ENCODE peak calls at places on chromosomes 6 and 20, in eight cellular contexts. D is uterus, T is testis, Q is Peyer's patch, N is cardiac muscle cell, K is astrocyte, E is left ventricle myocardium inferior, F is bronchial epithelial cell. P is an unnamed sample.

GRCh38 chr20:60816901-60817300 is 435.2 kb upstream of the CDH4 start:
- DNase-seq in K (no peak), N (no peak), E (no peak), Q (no peak), F (no peak), T (no peak), D (no peak), P (no peak)

GRCh38 chr6:170423030-170423429 is 116.5 kb downstream of the FAM120B start:
- DNase-seq in F (no peak), Q (no peak), E (no peak), N (no peak), D (no peak), T (no peak), K (no peak), P (no peak)

GRCh38 chr20:15475483-15475882 is 1097.8 kb downstream of the KIF16B start:
- DNase-seq in N (no peak), E (peak; percentile 33), K (no peak), T (peak; percentile 50), F (peak; percentile 20), Q (no peak), D (no peak), P (no peak)

GRCh38 chr20:2246081-2246491 is 49.7 kb upstream of the TGM3 start:
- DNase-seq in F (no peak), N (no peak), K (peak; percentile 6), E (no peak), T (no peak), D (no peak), Q (no peak), P (no peak)

GRCh38 chr6:158818580-158819212 is 472 bp downstream of the EZR start:
- DNase-seq in N (peak; percentile 69), T (peak; percentile 58), K (peak; percentile 52), F (no peak), D (peak; percentile 56), E (peak; percentile 55), Q (peak; percentile 51), P (no peak)

GRCh38 chr20:46838002-46838401 is 56.6 kb upstream of the EYA2 start:
- DNase-seq in K (no peak), N (no peak), E (no peak), D (no peak), F (no peak), Q (no peak), T (no peak), P (no peak)

GRCh38 chr6:75130784-75131183 is 75.1 kb downstream of the COL12A1 start:
- DNase-seq in F (peak; percentile 16), E (no peak), T (no peak), K (peak; percentile 74), Q (no peak), N (peak; percentile 65), D (no peak), P (no peak)

GRCh38 chr6:127792616-127793015 is 108.2 kb downstream of the THEMIS start:
- DNase-seq in D (no peak), T (no peak), N (no peak), F (no peak), K (no peak), Q (no peak), E (no peak), P (no peak)

GRCh38 chr20:42308980-42309524 is 690.9 kb upstream of the CHD6 start:
- DNase-seq in Q (no peak), N (no peak), D (no peak), T (no peak), F (no peak), K (no peak), E (no peak), P (no peak)

GRCh38 chr6:30886897-30887255 is 2.6 kb downstream of the DDR1 start:
- DNase-seq in K (no peak), T (no peak), N (no peak), Q (no peak), F (no peak), D (no peak), E (no peak), P (no peak)

GRCh38 chr20:50701055-50701963 is 10.0 kb upstream of the RIPOR3 start:
- DNase-seq in N (no peak), Q (no peak), T (no peak), D (no peak), E (no peak), K (no peak), F (no peak), P (no peak)

GRCh38 chr6:319177-320131 is 27.2 kb downstream of the DUSP22 start:
- DNase-seq in F (no peak), D (no peak), E (no peak), T (no peak), K (no peak), Q (no peak), N (no peak), P (no peak)

GRCh38 chr6:83592770-83593394 is 80.5 kb downstream of the PRSS35 start:
- DNase-seq in T (peak; percentile 53), E (no peak), K (no peak), D (no peak), F (peak; percentile 28), Q (no peak), N (peak; percentile 21), P (no peak)

GRCh38 chr6:73521351-73522254 is 771 bp upstream of the EEF1A1 start:
- DNase-seq in D (no peak), N (peak; percentile 86), Q (peak; percentile 71), E (peak; percentile 71), T (peak; percentile 75), K (peak; percentile 80), F (peak; percentile 75), P (peak; percentile 46)

GRCh38 chr6:12138377-12138776 is 126.3 kb downstream of the HIVEP1 start:
- DNase-seq in T (no peak), Q (no peak), K (no peak), F (no peak), D (no peak), E (no peak), N (no peak), P (no peak)

GRCh38 chr6:125906158-125906998 is 50.2 kb upstream of the HINT3 start:
- DNase-seq in F (no peak), T (peak; percentile 62), D (no peak), E (no peak), Q (peak; percentile 29), N (peak; percentile 62), K (no peak), P (no peak)

DNA sequence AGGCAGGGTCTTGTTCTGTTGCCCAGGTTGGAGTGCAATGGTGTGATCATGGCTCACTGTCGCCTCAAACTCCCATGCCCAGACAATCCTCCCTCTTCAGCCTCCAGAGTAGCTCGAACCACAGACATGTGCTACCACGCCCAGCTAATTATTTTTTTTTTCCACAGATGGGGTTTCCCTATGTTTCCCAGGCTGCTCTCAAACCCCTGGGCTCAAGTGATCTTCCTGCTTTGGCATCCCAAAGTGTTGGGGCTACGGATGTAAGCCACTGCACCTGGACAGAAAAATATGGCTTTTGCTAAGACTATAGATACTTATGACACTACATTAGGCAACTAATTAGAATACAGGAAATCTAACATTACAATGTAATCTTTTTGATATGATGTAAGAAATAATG is 17.9 kb downstream of the RNF24 start:
- DNase-seq in Q (no peak), N (no peak), D (no peak), T (no peak), F (no peak), K (no peak), E (no peak), P (no peak)
- TF ChIP-seq CTCF in Q (no peak), N (no peak), D (no peak), T (no peak), F (no peak), K (no peak), E (no peak), P (no peak)

GRCh38 chr6:37763413-37763812 is 56.1 kb upstream of the ZFAND3 start:
- DNase-seq in K (no peak), F (no peak), N (no peak), D (no peak), T (no peak), Q (no peak), E (no peak), P (no peak)
- H3K27me3 ChIP-seq in K (peaks cover 10% of the 10 kb centered on the region), F (peaks cover 2% of the 10 kb centered on the region), N (peaks cover 69% of the 10 kb centered on the region), D (no peaks in the 10 kb centered on the region), T (no peaks in the 10 kb centered on the region), Q (no peaks in the 10 kb centered on the region), E (peaks cover 49% of the 10 kb centered on the region), P (peaks cover 24% of the 10 kb centered on the region)

GRCh38 chr6:109007521-109007920 is 87.1 kb downstream of the SESN1 start:
- DNase-seq in Q (no peak), K (no peak), F (no peak), N (no peak), E (no peak), T (no peak), D (no peak), P (no peak)
- H3K4me3 ChIP-seq in Q (peak overlapping the region; percentile 97), K (peak overlapping the region; percentile 90), F (peak overlapping the region; percentile 100), N (peak overlapping the region; percentile 72), E (peak overlapping the region; percentile 88), T (peak overlapping the region; percentile 89), D (peak overlapping the region; percentile 76), P (no peak overlapping the region)

GRCh38 chr20:6180531-6180930 is 57.7 kb upstream of the FERMT1 start:
- DNase-seq in T (no peak), F (no peak), N (no peak), E (no peak), D (no peak), Q (no peak), K (no peak), P (no peak)

GRCh38 chr20:6184086-6184485 is 61.3 kb upstream of the FERMT1 start:
- DNase-seq in F (no peak), T (no peak), K (no peak), N (no peak), D (no peak), Q (no peak), E (no peak), P (no peak)

GRCh38 chr20:6185268-6185667 is 62.4 kb upstream of the FERMT1 start:
- DNase-seq in E (no peak), T (no peak), K (no peak), D (no peak), Q (no peak), N (peak; percentile 14), F (no peak), P (no peak)
- TF ChIP-seq CTCF in E (no peak), T (no peak), K (no peak), D (no peak), Q (no peak), N (peak; percentile 23), F (no peak), P (no peak)

GRCh38 chr20:9597547-9597946 is 83.2 kb downstream of the LAMP5 start:
- DNase-seq in T (no peak), N (no peak), K (no peak), Q (no peak), F (peak; percentile 82), E (no peak), D (no peak), P (no peak)
- H3K27me3 ChIP-seq in T (no peaks in the 10 kb centered on the region), N (no peaks in the 10 kb centered on the region), K (no peaks in the 10 kb centered on the region), Q (no peaks in the 10 kb centered on the region), F (no peaks in the 10 kb centered on the region), E (peaks cover 22% of the 10 kb centered on the region), D (no peaks in the 10 kb centered on the region), P (no peaks in the 10 kb centered on the region)

P was measured in BJ.